ENCODE peak calls at places on chromosomes 12 and 14, in nine cellular contexts. W, I, N, K, R, Z, E, X and F are unnamed samples.
A peak's percentile ranks its signal among the peaks of the same experiment; 100 is the strongest.

GRCh38 chr12:120234643-120235368 is 30.7 kb downstream of the PXN start:
- DNase-seq in N (peak; percentile 85), E (peak; percentile 79), X (peak; percentile 88), W (peak; percentile 99), K (peak; percentile 45), Z (peak; percentile 99), I (peak; percentile 99), R (peak; percentile 81), F (peak; percentile 74)

GRCh38 chr14:98580131-98580678 is 691.8 kb downstream of the BCL11B start:
- DNase-seq in Z (no peak), W (no peak), I (peak; percentile 16), K (no peak), E (no peak), R (no peak), N (no peak), X (no peak), F (no peak)

GRCh38 chr12:87140257-87140656 is 884.1 kb upstream of the MGAT4C start:
- DNase-seq in R (no peak), E (no peak), W (peak; percentile 59), N (no peak), I (no peak), Z (no peak), X (no peak), K (no peak), F (no peak)

GRCh38 chr14:58969951-58970751 is 218.3 kb upstream of the DAAM1 start:
- DNase-seq in Z (no peak), W (no peak), R (no peak), X (no peak), N (no peak), K (no peak), I (no peak), E (no peak), F (no peak)

GRCh38 chr14:103123128-103123633 is at the start of gene TNFAIP2:
- DNase-seq in N (peak; percentile 80), E (peak; percentile 68), I (no peak), K (no peak), R (peak; percentile 85), W (no peak), Z (peak; percentile 68), X (no peak), F (no peak)

GRCh38 chr12:133231001-133231400 is 4.7 kb downstream of the ANHX start:
- DNase-seq in K (no peak), X (no peak), E (no peak), Z (no peak), W (no peak), R (no peak), I (no peak), N (no peak), F (no peak)

GRCh38 chr14:84750763-84751554 is 779.0 kb upstream of the FLRT2 start:
- DNase-seq in Z (no peak), N (no peak), I (no peak), K (no peak), X (no peak), E (no peak), W (peak; percentile 27), R (no peak), F (no peak)

GRCh38 chr14:77123381-77124344 is 17.9 kb downstream of the ZDHHC22 start:
- DNase-seq in E (peak; percentile 100), Z (peak; percentile 82), R (peak; percentile 85), X (peak; percentile 93), I (peak; percentile 96), N (peak; percentile 48), W (no peak), K (no peak), F (peak; percentile 95)

GRCh38 chr12:100578923-100579322 is 5.4 kb downstream of the GAS2L3 start:
- DNase-seq in E (no peak), Z (no peak), N (no peak), R (no peak), K (no peak), I (no peak), X (no peak), W (no peak), F (no peak)

GRCh38 chr12:123984903-123985302 is 11.9 kb downstream of the ZNF664 start:
- DNase-seq in E (no peak), K (no peak), X (no peak), I (no peak), N (no peak), Z (no peak), R (no peak), W (no peak), F (no peak)

GRCh38 chr12:47768323-47768811 is 4.7 kb upstream of the SLC48A1 start:
- DNase-seq in I (peak; percentile 92), X (no peak), N (no peak), K (no peak), E (peak; percentile 71), Z (no peak), R (no peak), W (no peak), F (no peak)

GRCh38 chr14:100711493-100711892 is 15.2 kb upstream of the DLK1 start:
- DNase-seq in W (no peak), N (no peak), E (no peak), R (no peak), I (no peak), X (no peak), K (no peak), Z (peak; percentile 90), F (no peak)

GRCh38 chr12:109753959-109754358 is 40.3 kb downstream of the FAM222A start:
- DNase-seq in W (no peak), I (no peak), E (no peak), X (no peak), K (no peak), R (no peak), Z (peak; percentile 4), N (no peak), F (no peak)

GRCh38 chr12:12585115-12585862 is 22.6 kb upstream of the DUSP16 start:
- DNase-seq in R (no peak), I (peak; percentile 47), W (no peak), X (no peak), Z (peak; percentile 45), K (no peak), N (no peak), E (peak; percentile 29), F (no peak)

GRCh38 chr12:89648211-89648930 is 60.3 kb downstream of the ATP2B1 start:
- DNase-seq in E (no peak), X (no peak), N (no peak), W (peak; percentile 60), Z (no peak), K (peak; percentile 76), R (no peak), I (no peak), F (no peak)

GRCh38 chr12:52013626-52014310 is 7.0 kb downstream of the TAMALIN start:
- DNase-seq in N (no peak), X (no peak), R (no peak), Z (no peak), E (no peak), W (no peak), K (no peak), I (no peak), F (no peak)

GRCh38 chr12:52010152-52010622 is 3.4 kb downstream of the TAMALIN start:
- DNase-seq in X (peak; percentile 72), W (peak; percentile 91), R (peak; percentile 79), E (no peak), K (peak; percentile 94), I (no peak), N (peak; percentile 89), Z (peak; percentile 64), F (peak; percentile 56)

GRCh38 chr12:52011602-52012214 is 5.0 kb downstream of the TAMALIN start:
- DNase-seq in E (no peak), N (no peak), I (no peak), K (no peak), Z (no peak), W (no peak), R (no peak), X (no peak), F (no peak)

GRCh38 chr12:52009081-52009751 is 2.5 kb downstream of the TAMALIN start:
- DNase-seq in I (no peak), X (no peak), W (no peak), E (no peak), N (no peak), R (no peak), K (no peak), Z (no peak), F (no peak)

GRCh38 chr12:52010692-52011601 is 4.2 kb downstream of the TAMALIN start:
- DNase-seq in E (no peak), I (no peak), N (no peak), R (no peak), K (peak; percentile 79), X (no peak), W (no peak), Z (no peak), F (no peak)
- H3K4me1 ChIP-seq in E (no peaks in the 10 kb centered on the region), I (no peaks in the 10 kb centered on the region), N (peaks cover 7% of the 10 kb centered on the region), R (peaks cover 29% of the 10 kb centered on the region), K (peaks cover 25% of the 10 kb centered on the region), X (peaks cover 17% of the 10 kb centered on the region), W (peaks cover 7% of the 10 kb centered on the region), Z (no peaks in the 10 kb centered on the region), F (no peaks in the 10 kb centered on the region)

DNA sequence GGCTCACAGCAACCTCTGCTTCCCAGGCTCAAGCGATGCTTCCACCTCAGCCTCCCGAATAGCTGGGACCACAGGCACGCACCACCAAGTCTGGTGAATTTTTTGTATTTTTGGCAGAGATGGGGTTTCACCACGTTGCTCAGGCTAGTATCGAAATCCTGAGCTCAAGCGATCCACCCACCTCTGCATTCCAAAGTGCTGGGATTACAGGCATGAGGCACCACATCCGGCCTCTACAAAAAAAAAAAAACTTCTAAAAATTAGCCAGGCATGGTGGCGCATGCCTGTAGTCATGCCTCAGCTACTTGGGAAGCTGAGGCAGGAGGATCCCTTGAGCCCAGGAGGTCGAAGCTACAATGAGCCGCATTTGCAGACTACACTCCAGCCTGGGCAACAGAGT is 104.1 kb upstream of the HMGA2 start:
- DNase-seq in W (no peak), E (no peak), X (no peak), I (no peak), K (no peak), N (no peak), Z (no peak), R (no peak), F (no peak)
- H3K4me1 ChIP-seq in W (no peaks in the 10 kb centered on the region), E (no peaks in the 10 kb centered on the region), X (no peaks in the 10 kb centered on the region), I (no peaks in the 10 kb centered on the region), K (no peaks in the 10 kb centered on the region), N (no peaks in the 10 kb centered on the region), Z (no peaks in the 10 kb centered on the region), R (no peaks in the 10 kb centered on the region), F (no peaks in the 10 kb centered on the region)

DNA sequence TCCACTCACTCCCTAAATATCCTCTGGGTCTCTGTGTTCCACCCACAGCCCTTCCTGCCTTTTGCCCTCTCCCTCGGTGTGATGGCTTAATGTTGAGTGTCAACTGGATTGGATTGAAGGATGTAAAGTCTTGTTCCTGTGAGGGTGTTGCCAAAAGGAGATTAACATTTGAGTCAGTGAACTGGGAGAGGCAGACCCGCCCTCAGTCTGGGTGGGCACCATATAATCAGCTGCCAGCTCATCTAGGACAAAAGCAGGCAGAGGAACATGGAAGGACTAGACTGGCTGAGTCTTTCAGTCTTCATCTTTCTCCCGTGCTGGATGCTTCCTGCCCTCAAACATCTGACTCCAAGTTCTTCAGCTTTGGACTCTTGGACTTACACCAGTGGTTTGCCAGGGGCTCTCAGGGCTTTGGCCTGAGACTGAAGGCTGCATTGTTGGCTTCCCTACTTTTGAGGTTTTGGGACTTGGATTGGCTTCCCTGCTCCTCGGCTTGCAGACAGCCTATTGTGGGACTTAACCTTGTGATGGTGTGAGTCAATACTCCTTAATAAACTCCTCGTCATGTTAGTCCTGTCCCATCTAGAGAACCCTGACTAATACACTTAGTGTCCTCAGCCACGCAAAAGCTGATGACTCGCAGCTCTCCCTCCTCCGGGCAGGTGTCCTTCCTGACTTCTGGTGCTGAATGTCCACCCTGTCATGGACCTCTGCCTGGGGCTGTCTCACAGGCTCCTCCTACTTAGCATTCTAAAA is 5.9 kb downstream of the DGLUCY start:
- DNase-seq in Z (peak; percentile 32), R (no peak), W (peak; percentile 60), I (peak; percentile 84), K (no peak), N (no peak), E (no peak), X (peak; percentile 65), F (peak; percentile 37)
- H3K4me1 ChIP-seq in Z (peaks cover 18% of the 10 kb centered on the region), R (peaks cover 20% of the 10 kb centered on the region), W (peaks cover 12% of the 10 kb centered on the region), I (peaks cover 21% of the 10 kb centered on the region), K (peaks cover 1% of the 10 kb centered on the region), N (peaks cover 30% of the 10 kb centered on the region), E (peaks cover 33% of the 10 kb centered on the region), X (no peaks in the 10 kb centered on the region), F (peaks cover 18% of the 10 kb centered on the region)

GRCh38 chr12:116130431-116130830 is 147.1 kb downstream of the MED13L start:
- DNase-seq in I (no peak), W (no peak), E (no peak), R (no peak), N (no peak), K (no peak), Z (no peak), X (no peak), F (no peak)
- H3K4me1 ChIP-seq in I (peaks cover 29% of the 10 kb centered on the region), W (peaks cover 14% of the 10 kb centered on the region), E (peaks cover 12% of the 10 kb centered on the region), R (peaks cover 65% of the 10 kb centered on the region), N (peaks cover 4% of the 10 kb centered on the region), K (peaks cover 38% of the 10 kb centered on the region), Z (peaks cover 38% of the 10 kb centered on the region), X (peaks cover 3% of the 10 kb centered on the region), F (peaks cover 8% of the 10 kb centered on the region)